ENCODE peak calls at places on chromosomes 3 and 15, in five cellular contexts. P is CD8-positive, alpha-beta T cell; K is suprapubic skin; R is neural progenitor cell; M is right atrium auricular region. N is an unnamed sample.

GRCh38 chr3:168426196-168426595 is 330.5 kb upstream of the GOLIM4 start:
- DNase-seq in K (no peak), R (no peak), M (no peak), P (no peak), N (no peak)

GRCh38 chr3:140854961-140855360 is 86.7 kb upstream of the SLC25A36 start:
- DNase-seq in P (no peak), K (no peak), R (no peak), M (no peak), N (no peak)

GRCh38 chr3:192223815-192224214 is 503.5 kb downstream of the FGF12 start:
- DNase-seq in R (no peak), K (no peak), M (no peak), P (no peak), N (no peak)

GRCh38 chr3:115858995-115859807 is 235.9 kb downstream of the GAP43 start:
- DNase-seq in K (no peak), P (no peak), M (no peak), R (peak; percentile 87), N (no peak)

GRCh38 chr3:115280531-115280930 is 133.4 kb upstream of the ZBTB20 start:
- DNase-seq in R (no peak), M (no peak), P (no peak), K (no peak), N (no peak)

GRCh38 chr3:55485208-55485791 is 1.8 kb downstream of the WNT5A start:
- DNase-seq in M (peak; percentile 79), P (no peak), R (peak; percentile 94), K (no peak), N (peak; percentile 75)

GRCh38 chr15:83733206-83733605 is 79.3 kb downstream of the ADAMTSL3 start:
- DNase-seq in P (no peak), M (no peak), R (no peak), K (no peak), N (no peak)

GRCh38 chr3:190155752-190156151 is 35.1 kb upstream of the P3H2 start:
- DNase-seq in K (no peak), P (no peak), R (no peak), M (no peak), N (peak; percentile 43)

GRCh38 chr3:22609139-22609538 is 594.0 kb upstream of the UBE2E2 start:
- DNase-seq in P (no peak), K (no peak), M (no peak), R (no peak), N (no peak)

GRCh38 chr3:182911782-182912111 is 68.6 kb downstream of the DCUN1D1 start:
- DNase-seq in R (peak; percentile 27), P (no peak), M (no peak), K (no peak), N (no peak)

GRCh38 chr15:25863067-25863967 is at the start of gene ATP10A:
- DNase-seq in P (peak; percentile 49), R (peak; percentile 73), K (no peak), M (no peak), N (peak; percentile 55)

GRCh38 chr3:56467108-56467507 is 1.2 kb downstream of the ERC2 start:
- DNase-seq in K (no peak), M (no peak), P (no peak), R (peak; percentile 96), N (peak; percentile 76)

GRCh38 chr3:79140718-79141117 is 627.1 kb downstream of the ROBO1 start:
- DNase-seq in P (no peak), M (no peak), K (no peak), R (no peak), N (no peak)

GRCh38 chr15:67998599-67999122 is 55.5 kb upstream of the PIAS1 start:
- DNase-seq in P (no peak), R (no peak), K (no peak), M (no peak), N (peak; percentile 72)

GRCh38 chr3:61771976-61772375 is 210.6 kb downstream of the PTPRG start:
- DNase-seq in K (no peak), M (no peak), R (no peak), P (no peak), N (no peak)

GRCh38 chr3:118970819-118971218 is 63.8 kb downstream of the IGSF11 start:
- DNase-seq in K (no peak), R (no peak), M (no peak), P (no peak), N (no peak)

GRCh38 chr3:52798978-52799476 is 4.4 kb downstream of the ITIH3 start:
- DNase-seq in M (no peak), K (no peak), R (peak; percentile 49), P (peak; percentile 14), N (peak; percentile 23)

GRCh38 chr15:38427380-38427779 is 26.5 kb upstream of the FAM98B start:
- DNase-seq in P (no peak), K (no peak), R (no peak), M (no peak), N (no peak)

GRCh38 chr15:48250640-48251076 is 44.6 kb downstream of the SLC12A1 start:
- DNase-seq in K (no peak), M (no peak), P (no peak), R (peak; percentile 70), N (peak; percentile 71)

GRCh38 chr3:108524547-108524946 is 14.2 kb upstream of the MYH15 start:
- DNase-seq in M (no peak), P (no peak), R (peak; percentile 17), K (no peak), N (no peak)

GRCh38 chr15:67146875-67147381 is 81.5 kb downstream of the SMAD3 start:
- DNase-seq in P (no peak), K (no peak), M (no peak), R (peak; percentile 56), N (peak; percentile 83)

GRCh38 chr15:33160581-33161165 is 33.8 kb downstream of the FMN1 start:
- DNase-seq in R (no peak), M (no peak), P (no peak), K (no peak), N (no peak)

GRCh38 chr3:141812091-141812490 is 48.9 kb downstream of the GRK7 start:
- DNase-seq in P (no peak), M (no peak), K (no peak), R (peak; percentile 45), N (no peak)

GRCh38 chr3:30775070-30775469 is 119.4 kb downstream of the GADL1 start:
- DNase-seq in R (no peak), M (no peak), K (no peak), P (no peak), N (no peak)

GRCh38 chr3:196793224-196793623 is 53.6 kb downstream of the PAK2 start:
- DNase-seq in K (no peak), M (no peak), P (no peak), R (no peak), N (no peak)

GRCh38 chr3:164748626-164749025 is 329.7 kb downstream of the SI start:
- DNase-seq in P (no peak), K (no peak), M (no peak), R (no peak), N (no peak)

DNA sequence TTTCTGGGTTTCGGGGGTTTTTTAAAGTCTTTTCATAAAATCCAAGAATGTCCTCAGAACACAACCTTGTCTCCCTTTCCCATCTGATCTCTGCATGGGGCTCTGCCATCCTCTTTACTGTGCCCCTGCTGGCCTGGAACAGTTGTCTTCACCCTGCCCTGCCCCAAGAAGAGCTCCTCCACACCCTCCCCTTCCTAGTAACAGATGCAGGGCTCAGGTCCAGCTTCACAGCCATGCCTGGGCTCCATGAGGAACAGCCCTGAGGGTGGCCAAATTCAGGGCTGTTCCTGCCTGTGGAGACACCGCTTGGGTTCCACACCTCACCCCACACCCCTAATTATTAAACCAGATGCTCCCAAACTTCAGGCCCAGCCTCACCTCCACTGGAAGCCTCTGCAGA is 12.9 kb upstream of the ULK3 start:
- DNase-seq in P (no peak), K (no peak), R (no peak), M (no peak), N (no peak)
- H3K4me1 ChIP-seq in P (peaks cover 35% of the 10 kb centered on the region), K (peaks cover 56% of the 10 kb centered on the region), R (no peaks in the 10 kb centered on the region), M (peaks cover 3% of the 10 kb centered on the region), N (peaks cover 43% of the 10 kb centered on the region)

GRCh38 chr3:180640987-180641386 is 38.3 kb downstream of the CCDC39 start:
- DNase-seq in P (no peak), K (no peak), M (no peak), R (no peak), N (no peak)

DNA sequence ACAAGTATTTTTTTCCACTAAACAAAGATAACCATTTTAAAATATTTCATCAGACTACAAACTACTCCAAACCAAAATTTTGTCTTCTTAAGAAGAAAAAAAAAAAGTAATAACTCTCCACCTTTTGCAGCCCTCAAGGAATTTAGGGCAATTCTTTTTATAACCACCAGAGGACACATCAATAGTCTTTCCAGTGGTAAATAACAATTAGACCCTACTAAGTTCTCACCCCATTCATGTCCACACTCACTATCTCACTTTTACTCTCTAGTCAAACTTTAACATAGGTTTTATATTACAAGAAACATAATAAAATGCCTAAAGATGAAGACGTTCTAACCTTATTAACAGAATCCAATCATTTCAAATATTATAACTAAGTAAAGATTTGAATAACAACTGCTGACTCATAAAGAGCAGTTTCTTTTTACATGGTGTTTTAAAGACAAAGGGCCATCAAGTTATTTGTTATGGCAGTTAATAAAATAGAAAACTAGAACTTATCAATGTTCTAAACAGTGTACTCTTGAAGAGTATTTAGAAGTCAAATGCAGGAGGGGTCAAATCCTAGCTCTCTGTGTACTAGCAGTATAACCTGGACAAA is 33.0 kb downstream of the CCDC39 start:
- DNase-seq in P (no peak), K (no peak), M (no peak), R (no peak), N (no peak)
- TF ChIP-seq CTCF in P (no peak), K (no peak), M (peak; percentile 32), R (peak; percentile 54), N (no peak)

DNA sequence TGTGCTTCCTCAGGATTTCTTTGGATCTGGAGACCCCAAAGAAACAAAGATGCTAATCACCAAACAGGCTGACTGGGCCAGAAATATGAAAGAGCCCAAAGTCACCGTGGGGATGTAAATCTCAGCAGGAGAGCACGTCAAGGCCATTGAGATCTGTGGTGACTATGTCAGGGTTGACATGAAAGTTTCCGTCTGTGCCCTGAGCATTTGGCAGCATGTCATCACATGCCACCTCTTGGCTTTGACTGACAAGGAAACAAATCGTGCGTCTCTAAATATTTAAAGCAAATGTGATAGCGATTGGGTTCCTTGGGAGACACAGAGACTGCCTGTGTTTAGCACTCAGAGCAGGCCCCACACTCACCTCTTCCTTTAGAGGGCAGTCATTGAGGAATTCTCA is 35.2 kb downstream of the EFCAB12 start:
- DNase-seq in P (no peak), K (no peak), M (no peak), R (no peak), N (no peak)
- H3K36me3 ChIP-seq in P (peaks cover 21% of the 10 kb centered on the region), K (peaks cover 55% of the 10 kb centered on the region), M (peaks cover 34% of the 10 kb centered on the region), R (no peaks in the 10 kb centered on the region), N (no peaks in the 10 kb centered on the region)

GRCh38 chr3:66464512-66464894 is 36.3 kb downstream of the LRIG1 start:
- DNase-seq in K (no peak), R (no peak), P (no peak), M (no peak), N (no peak)

GRCh38 chr3:66465034-66465433 is 35.8 kb downstream of the LRIG1 start:
- DNase-seq in M (no peak), P (no peak), R (no peak), K (no peak), N (no peak)

GRCh38 chr3:66466606-66467270 is 34.1 kb downstream of the LRIG1 start:
- DNase-seq in R (peak; percentile 54), K (no peak), M (no peak), P (no peak), N (no peak)

GRCh38 chr3:66463734-66464511 is 36.9 kb downstream of the LRIG1 start:
- DNase-seq in M (no peak), P (no peak), R (no peak), K (no peak), N (no peak)

DNA sequence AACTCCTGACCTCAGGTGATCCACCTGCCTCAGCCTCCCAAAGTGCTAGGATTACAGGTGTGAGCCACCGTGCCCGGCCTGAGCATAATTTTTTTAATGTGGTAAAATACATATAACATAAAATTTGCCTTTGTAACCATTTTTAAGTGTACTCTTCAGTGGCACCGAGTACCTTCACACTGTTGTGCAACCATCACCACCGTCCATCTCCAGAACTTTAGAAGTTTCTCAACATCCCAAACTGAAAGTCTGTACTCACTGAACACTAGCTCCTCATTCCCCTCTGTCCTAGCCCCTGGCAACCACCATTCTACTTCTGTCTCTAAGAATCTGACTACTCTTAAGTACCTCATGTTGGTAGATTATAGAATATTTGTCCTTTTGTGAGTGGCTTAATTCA is 35.2 kb downstream of the LRIG1 start:
- DNase-seq in M (no peak), K (no peak), P (no peak), R (no peak), N (no peak)
- H3K4me1 ChIP-seq in M (no peaks in the 10 kb centered on the region), K (peaks cover 29% of the 10 kb centered on the region), P (no peaks in the 10 kb centered on the region), R (peaks cover 51% of the 10 kb centered on the region), N (peaks cover 24% of the 10 kb centered on the region)

N was measured in mucosa of descending colon.